ENCODE peak calls at places on chromosomes 7 and 10, in five cellular contexts. W, A, O, I and C are unnamed samples.

GRCh38 chr7:92534572-92534971 is 6.0 kb downstream of the RBM48 start:
- DNase-seq in A (no peak), I (no peak), W (no peak), O (no peak), C (no peak)

GRCh38 chr10:102652170-102652926 is 8.1 kb downstream of the TRIM8 start:
- DNase-seq in A (no peak), I (no peak), O (no peak), W (no peak), C (no peak)

GRCh38 chr7:14900051-14900450 is 2.5 kb downstream of the DGKB start:
- DNase-seq in W (no peak), I (no peak), O (no peak), A (no peak), C (no peak)

GRCh38 chr7:40850017-40850416 is 715.2 kb downstream of the SUGCT start:
- DNase-seq in A (no peak), O (no peak), W (no peak), I (no peak), C (no peak)

GRCh38 chr7:157851501-157852067 is 514.8 kb downstream of the DNAJB6 start:
- DNase-seq in A (peak; percentile 67), I (no peak), O (no peak), W (peak; percentile 49), C (no peak)

GRCh38 chr10:42992156-42992956 is 84.5 kb upstream of the RET start:
- DNase-seq in O (no peak), I (no peak), A (no peak), W (no peak), C (peak; percentile 72)

GRCh38 chr10:36421999-36422398 is 703.4 kb upstream of the ANKRD30A start:
- DNase-seq in O (no peak), W (no peak), I (no peak), A (no peak), C (no peak)

GRCh38 chr10:59719374-59719773 is 9.7 kb upstream of the SLC16A9 start:
- DNase-seq in A (no peak), I (no peak), O (no peak), W (no peak), C (no peak)

GRCh38 chr7:93316730-93317129 is 84.6 kb downstream of the VPS50 start:
- DNase-seq in A (no peak), W (no peak), I (no peak), O (no peak), C (no peak)

GRCh38 chr10:118543714-118544400 is 51.6 kb downstream of the PRLHR start:
- DNase-seq in A (no peak), I (peak; percentile 57), O (no peak), W (peak; percentile 41), C (peak; percentile 91)

GRCh38 chr10:61164458-61165160 is 220.6 kb upstream of the RHOBTB1 start:
- DNase-seq in W (no peak), A (no peak), I (peak; percentile 11), O (no peak), C (no peak)

GRCh38 chr7:50068026-50068425 is 25.0 kb downstream of the ZPBP start:
- DNase-seq in O (no peak), I (peak; percentile 27), W (peak; percentile 20), A (no peak), C (no peak)

GRCh38 chr7:100122067-100122466 is 2.6 kb downstream of the CNPY4 start:
- DNase-seq in I (no peak), O (no peak), W (no peak), A (no peak), C (no peak)

GRCh38 chr10:27152687-27153086 is 1.5 kb downstream of the YME1L1 start:
- DNase-seq in O (no peak), W (no peak), I (no peak), A (no peak), C (no peak)

GRCh38 chr10:27153325-27153724 is 859 bp downstream of the YME1L1 start:
- DNase-seq in A (no peak), O (no peak), W (no peak), I (no peak), C (no peak)

GRCh38 chr10:27157150-27157549 is 2.0 kb downstream of the MASTL start:
- DNase-seq in A (no peak), W (no peak), I (peak; percentile 8), O (no peak), C (no peak)

GRCh38 chr10:27153855-27154198 is 357 bp downstream of the YME1L1 start:
- DNase-seq in O (no peak), A (no peak), W (no peak), I (peak; percentile 15), C (no peak)

DNA sequence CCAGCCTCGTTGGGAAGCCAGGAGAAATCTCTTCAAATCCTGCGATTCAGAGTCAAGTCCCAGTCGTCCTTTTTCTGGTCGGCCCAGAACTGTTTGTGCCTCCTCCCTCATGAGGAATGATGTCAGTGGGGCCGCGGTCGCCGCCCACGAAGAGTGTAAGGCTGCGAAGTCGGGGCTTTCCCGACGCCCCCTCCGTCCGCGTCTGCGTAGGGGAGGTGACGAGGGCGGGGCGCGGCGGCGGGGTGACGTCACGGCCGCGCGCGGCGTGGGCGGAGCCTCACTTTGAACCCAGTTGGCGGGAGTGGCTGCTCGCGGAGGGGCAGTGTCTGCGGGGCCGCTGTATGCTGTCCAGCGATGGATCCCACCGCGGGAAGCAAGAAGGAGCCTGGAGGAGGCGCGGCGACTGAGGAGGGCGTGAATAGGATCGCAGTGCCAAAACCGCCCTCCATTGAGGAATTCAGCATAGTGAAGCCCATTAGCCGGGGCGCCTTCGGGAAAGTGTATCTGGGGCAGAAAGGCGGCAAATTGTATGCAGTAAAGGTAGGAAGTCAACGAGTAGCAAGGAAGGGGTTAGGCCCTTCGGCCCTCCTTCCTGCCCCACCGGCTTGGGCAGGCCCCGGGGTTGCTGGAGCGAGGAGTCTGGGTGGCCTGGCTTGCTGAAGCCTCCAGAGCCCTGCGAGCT is at the start of gene MASTL:
- DNase-seq in W (peak; percentile 93), A (peak; percentile 90), O (peak; percentile 90), I (peak; percentile 94), C (peak; percentile 97)
- TF ChIP-seq EP300 in W (no peak), A (peak; percentile 81), O (peak; percentile 70), I (no peak), C (no peak)

DNA sequence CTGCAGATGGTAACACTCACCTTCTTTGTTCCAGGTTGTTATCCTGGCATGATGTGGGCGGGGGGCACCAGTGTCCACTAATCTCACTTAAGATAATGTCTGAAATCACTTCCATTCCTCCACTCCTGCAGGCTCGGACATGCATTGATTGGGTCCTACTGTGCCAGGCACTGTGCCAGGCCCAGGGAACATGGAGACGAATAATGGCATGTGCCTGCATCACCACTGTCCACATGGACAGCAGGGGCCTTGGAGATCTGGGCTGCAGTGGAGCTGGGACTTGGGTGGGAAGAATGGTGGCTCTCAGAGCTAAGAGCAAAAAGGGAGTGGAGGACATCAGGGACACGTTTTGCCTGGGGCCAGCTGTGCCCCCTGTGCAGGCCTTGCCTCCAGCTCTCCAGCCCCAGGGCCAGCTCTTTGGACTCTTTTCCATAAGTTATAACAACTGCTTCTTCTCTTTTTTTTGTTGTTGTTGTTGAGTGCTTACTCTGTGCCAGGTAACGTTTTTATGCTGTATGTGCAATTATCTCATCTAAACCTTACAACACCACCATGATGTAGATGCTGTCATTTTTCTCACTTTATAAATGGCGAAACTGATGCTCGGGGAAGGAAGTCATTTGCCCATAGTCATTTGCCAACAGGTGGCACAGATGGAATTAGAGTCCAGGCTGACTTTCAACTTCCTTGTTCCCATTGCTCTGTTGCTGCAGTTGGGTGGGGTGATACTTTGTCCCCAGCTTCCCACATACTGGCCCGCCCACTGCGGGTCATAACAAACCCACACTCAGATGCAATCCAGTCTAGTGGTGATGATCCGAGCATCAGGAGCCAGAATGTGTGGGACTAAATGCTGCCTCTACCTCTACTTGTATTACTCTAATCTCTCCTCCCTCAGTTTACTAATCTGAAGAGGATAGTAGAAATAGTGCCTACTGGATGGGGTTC is 19.1 kb downstream of the PLPP4 start:
- DNase-seq in A (no peak), W (peak; percentile 9), I (no peak), O (no peak), C (peak; percentile 85)
- H3K4me3 ChIP-seq in A (no peak overlapping the region), W (no peak overlapping the region), I (no peak overlapping the region), O (no peak overlapping the region), C (no peak overlapping the region)

GRCh38 chr10:80408198-80409085 is at the start of gene PRXL2A:
- DNase-seq in W (peak; percentile 89), I (peak; percentile 78), A (peak; percentile 62), O (peak; percentile 89), C (no peak)
- TF ChIP-seq POLR2A in W (peak; percentile 63), I (peak; percentile 71), A (peak; percentile 72), O (peak; percentile 26), C (peak; percentile 17)

DNA sequence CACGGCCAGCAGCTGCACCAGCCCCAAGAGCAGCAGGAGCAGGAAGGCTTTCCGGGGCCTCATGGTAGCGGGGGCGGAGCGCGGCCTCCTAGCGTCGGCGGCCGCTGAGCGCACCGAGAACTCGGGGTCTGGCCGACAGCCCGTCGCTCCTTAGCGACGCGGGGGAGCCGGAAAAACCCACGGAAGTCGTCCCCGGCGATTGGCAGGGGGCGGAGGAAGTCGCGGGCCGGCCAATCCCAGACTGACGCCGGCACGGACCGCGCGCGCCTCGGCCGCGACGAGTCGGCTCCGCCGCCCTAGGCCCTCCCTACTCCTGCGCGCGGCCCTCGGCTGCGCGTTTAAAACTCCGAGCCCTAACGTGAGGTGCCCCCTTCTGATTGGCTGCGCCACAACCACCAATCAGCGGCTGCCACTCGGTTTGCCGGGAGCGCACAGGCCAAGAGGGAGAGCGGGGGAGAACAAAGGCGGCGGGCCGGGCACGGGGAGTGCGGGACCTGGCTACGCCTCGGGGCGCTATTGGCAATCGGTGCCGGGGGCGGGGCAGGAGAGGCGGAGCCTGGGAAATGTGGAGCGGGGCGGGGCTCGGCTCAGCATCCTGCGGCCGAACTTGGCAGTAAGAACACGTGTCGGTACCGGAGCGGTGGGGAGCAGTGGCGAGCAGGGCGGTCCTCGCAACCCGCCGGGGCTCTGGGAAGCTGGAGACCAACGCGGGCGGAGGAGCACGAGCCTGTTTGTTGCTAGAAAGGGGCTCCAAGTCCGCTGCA is at the start of gene PDIA4:
- DNase-seq in A (peak; percentile 99), W (peak; percentile 100), O (peak; percentile 99), I (peak; percentile 99), C (peak; percentile 100)
- TF ChIP-seq EP300 in A (peak; percentile 70), W (no peak), O (peak; percentile 37), I (no peak), C (no peak)

DNA sequence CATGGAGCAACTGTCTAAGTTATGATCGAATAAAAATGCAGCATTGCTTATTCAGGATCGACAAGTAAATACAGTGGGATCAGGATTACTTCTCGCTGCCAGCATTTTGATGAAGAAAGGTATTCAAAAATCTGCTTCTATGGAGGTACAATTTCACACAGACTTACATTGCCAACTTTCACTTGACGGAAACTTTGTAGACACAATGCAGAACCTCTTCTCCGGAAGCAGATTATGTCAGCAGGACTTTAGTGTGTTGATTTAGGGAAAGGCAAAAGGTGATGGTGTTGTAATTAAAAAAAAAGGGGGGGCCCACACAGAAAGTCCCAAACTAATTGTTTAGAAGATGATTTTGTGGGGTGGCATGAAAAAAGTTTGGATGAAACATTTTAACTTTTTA is 462.4 kb upstream of the KLF6 start:
- DNase-seq in I (no peak), O (no peak), W (no peak), A (no peak), C (no peak)
- H3K4me3 ChIP-seq in I (no peak overlapping the region), O (no peak overlapping the region), W (no peak overlapping the region), A (no peak overlapping the region), C (no peak overlapping the region)

GRCh38 chr7:925601-926000 is 28.9 kb downstream of the ADAP1 start:
- DNase-seq in W (peak; percentile 78), I (no peak), O (peak; percentile 10), A (peak; percentile 22), C (no peak)

GRCh38 chr7:922334-923107 is 32.0 kb downstream of the ADAP1 start:
- DNase-seq in A (peak; percentile 11), W (peak; percentile 27), O (peak; percentile 6), I (no peak), C (no peak)

GRCh38 chr7:924541-925231 is 29.8 kb downstream of the ADAP1 start:
- DNase-seq in A (peak; percentile 15), W (peak; percentile 38), O (peak; percentile 6), I (no peak), C (no peak)

GRCh38 chr7:921581-922333 is 32.7 kb downstream of the ADAP1 start:
- DNase-seq in W (peak; percentile 57), A (peak; percentile 8), I (no peak), O (peak; percentile 6), C (no peak)

GRCh38 chr7:923108-924041 is 31.1 kb downstream of the ADAP1 start:
- DNase-seq in A (peak; percentile 31), W (peak; percentile 94), O (peak; percentile 11), I (no peak), C (peak; percentile 94)
- TF ChIP-seq POLR2A in A (peak; percentile 18), W (peak; percentile 76), O (no peak), I (no peak), C (no peak)